ENCODE peak calls at places on chromosomes 5 and 9, in eight cellular contexts. X is skeletal muscle cell; D is T-helper 2 cell; O is EL; W is stimulated activated CD4-positive, alpha-beta T cell treated with anti-CD3 and anti-CD28 coated beads, Interleukin-2, amount 100 ng/mL, for 24 hours; A is aorta; G is EH; F is foreskin melanocyte. J is an unnamed sample.

GRCh38 chr5:144794922-144795321 is 624.2 kb downstream of the KCTD16 start:
- DNase-seq in X (peak), D (no peak), O (peak), W (no peak), A (no peak), G (peak), F (no peak), J (no peak)

GRCh38 chr9:4442806-4443205 is 47.5 kb upstream of the SLC1A1 start:
- DNase-seq in X (no peak), D (no peak), O (no peak), W (no peak), A (no peak), G (no peak), F (no peak), J (no peak)

GRCh38 chr9:120928720-120929389 is 2.3 kb upstream of the TRAF1 start:
- DNase-seq in X (no peak), D (peak), O (peak), W (peak), A (peak), G (peak), F (no peak), J (peak)

GRCh38 chr5:179906294-179906794 is 1.4 kb downstream of the TBC1D9B start:
- DNase-seq in X (no peak), D (no peak), O (no peak), W (no peak), A (no peak), G (no peak), F (no peak), J (no peak)

GRCh38 chr9:119078015-119078414 is 291.2 kb downstream of the BRINP1 start:
- DNase-seq in X (no peak), D (no peak), O (no peak), W (no peak), A (no peak), G (no peak), F (no peak), J (no peak)

GRCh38 chr9:132647806-132648205 is 22.0 kb downstream of the DDX31 start:
- DNase-seq in X (peak), D (no peak), O (peak), W (no peak), A (no peak), G (peak), F (no peak), J (no peak)

GRCh38 chr5:131252824-131253171 is 11.1 kb upstream of the CDC42SE2 start:
- DNase-seq in X (no peak), D (peak), O (no peak), W (peak), A (peak), G (no peak), F (no peak), J (peak)

GRCh38 chr9:33708441-33708840 is 86.9 kb upstream of the PRSS3 start:
- DNase-seq in X (no peak), D (no peak), O (no peak), W (no peak), A (no peak), G (no peak), F (no peak), J (no peak)

GRCh38 chr9:120541921-120542320 is 38.0 kb downstream of the CDK5RAP2 start:
- DNase-seq in X (no peak), D (no peak), O (no peak), W (no peak), A (no peak), G (no peak), F (no peak), J (no peak)

GRCh38 chr5:123937230-123937629 is 425.3 kb downstream of the CSNK1G3 start:
- DNase-seq in X (peak), D (peak), O (peak), W (no peak), A (no peak), G (peak), F (peak), J (no peak)

GRCh38 chr9:16281707-16282106 is 588.8 kb downstream of the BNC2 start:
- DNase-seq in X (no peak), D (no peak), O (no peak), W (no peak), A (no peak), G (no peak), F (no peak), J (no peak)

GRCh38 chr5:158320178-158320674 is 461.3 kb upstream of the CLINT1 start:
- DNase-seq in X (no peak), D (no peak), O (no peak), W (no peak), A (no peak), G (no peak), F (no peak), J (no peak)

GRCh38 chr5:141040093-141040762 is 10.9 kb upstream of the PCDHB1 start:
- DNase-seq in X (no peak), D (no peak), O (peak), W (no peak), A (no peak), G (no peak), F (no peak), J (peak)

GRCh38 chr9:9499546-9499945 is 1113.3 kb downstream of the PTPRD start:
- DNase-seq in X (no peak), D (no peak), O (no peak), W (no peak), A (no peak), G (no peak), F (peak), J (no peak)

GRCh38 chr9:224540-225520 is 10.2 kb downstream of the DOCK8 start:
- DNase-seq in X (no peak), D (no peak), O (no peak), W (no peak), A (no peak), G (peak), F (peak), J (no peak)

GRCh38 chr9:101999441-101999840 is 261.0 kb upstream of the GRIN3A start:
- DNase-seq in X (no peak), D (no peak), O (no peak), W (no peak), A (no peak), G (no peak), F (no peak), J (no peak)

GRCh38 chr5:72878854-72879253 is 62.4 kb downstream of the TNPO1 start:
- DNase-seq in X (no peak), D (no peak), O (no peak), W (no peak), A (no peak), G (no peak), F (peak), J (no peak)

GRCh38 chr5:14665110-14665822 is 748 bp downstream of the OTULIN start:
- DNase-seq in X (no peak), D (peak), O (peak), W (peak), A (peak), G (peak), F (no peak), J (no peak)

GRCh38 chr9:78236511-78236950 is 656 bp downstream of the CEP78 start:
- DNase-seq in X (no peak), D (peak), O (peak), W (no peak), A (no peak), G (no peak), F (no peak), J (no peak)

GRCh38 chr5:145668714-145669113 is 166.4 kb downstream of the PRELID2 start:
- DNase-seq in X (no peak), D (no peak), O (no peak), W (no peak), A (no peak), G (no peak), F (no peak), J (no peak)

GRCh38 chr9:131324736-131325679 is 35.5 kb downstream of the PLPP7 start:
- DNase-seq in X (no peak), D (no peak), O (no peak), W (no peak), A (peak), G (no peak), F (no peak), J (no peak)

GRCh38 chr9:96006961-96007360 is 131.5 kb downstream of the ERCC6L2 start:
- DNase-seq in X (peak), D (peak), O (peak), W (no peak), A (no peak), G (peak), F (no peak), J (no peak)

GRCh38 chr5:149756354-149756753 is 26.2 kb downstream of the PPARGC1B start:
- DNase-seq in X (no peak), D (no peak), O (no peak), W (no peak), A (no peak), G (no peak), F (no peak), J (no peak)